ENCODE peak calls at places on chromosome 18, in four cellular contexts. Q, N, Z and W are unnamed samples.

GRCh38 chr18:2112435-2113045 is 458.8 kb downstream of the METTL4 start:
- DNase-seq in Q (no peak), N (no peak), Z (peak), W (peak)

GRCh38 chr18:46771141-46771540 is 14.3 kb upstream of the ST8SIA5 start:
- DNase-seq in Q (no peak), N (no peak), Z (no peak), W (no peak)

GRCh38 chr18:57533399-57533884 is 53.1 kb downstream of the FECH start:
- DNase-seq in Q (no peak), N (no peak), Z (peak), W (no peak)

GRCh38 chr18:79502785-79503184 is 107.1 kb downstream of the NFATC1 start:
- DNase-seq in Q (no peak), N (no peak), Z (peak), W (peak)

GRCh38 chr18:46332956-46333355 is 228.8 kb downstream of the HAUS1 start:
- DNase-seq in Q (no peak), N (no peak), Z (no peak), W (no peak)

GRCh38 chr18:78883501-78883900 is 96.1 kb upstream of the SALL3 start:
- DNase-seq in Q (no peak), N (no peak), Z (no peak), W (no peak)

GRCh38 chr18:77065221-77065981 is 67.2 kb downstream of the MBP start:
- DNase-seq in Q (no peak), N (no peak), Z (peak), W (peak)

GRCh38 chr18:62736077-62736476 is 20.7 kb downstream of the PHLPP1 start:
- DNase-seq in Q (no peak), N (no peak), Z (no peak), W (no peak)

GRCh38 chr18:42915240-42915791 is 200.2 kb downstream of the RIT2 start:
- DNase-seq in Q (no peak), N (no peak), Z (no peak), W (no peak)

GRCh38 chr18:70827632-70828031 is 538.8 kb downstream of the SOCS6 start:
- DNase-seq in Q (no peak), N (no peak), Z (no peak), W (no peak)

GRCh38 chr18:3384664-3385189 is 65.2 kb upstream of the TGIF1 start:
- DNase-seq in Q (no peak), N (no peak), Z (no peak), W (peak)

GRCh38 chr18:23964282-23965238 is 50.0 kb upstream of the TTC39C start:
- DNase-seq in Q (peak), N (no peak), Z (no peak), W (no peak)